ENCODE peak calls at places on chromosomes 4 and X, in five cellular contexts. One of them, this sample, is unnamed.
A peak's percentile ranks its signal among the peaks of the same experiment; 100 is the strongest.

GRCh38 chr4:114187592-114187991 is 208.1 kb upstream of the ARSJ start:
- DNase-seq in endodermal cell: no peak
- DNase-seq in omental fat pad: no peak
- DNase-seq in cardiac fibroblast: no peak
- DNase-seq in PC-3: no peak
- DNase-seq in this sample: no peak

GRCh38 chr4:138834029-138834428 is 181.6 kb upstream of the NOCT start:
- DNase-seq in endodermal cell: no peak
- DNase-seq in omental fat pad: no peak
- DNase-seq in cardiac fibroblast: no peak
- DNase-seq in PC-3: no peak
- DNase-seq in this sample: no peak

GRCh38 chr4:119080721-119081541 is 54.7 kb upstream of the MYOZ2 start:
- DNase-seq in endodermal cell: no peak
- DNase-seq in omental fat pad: no peak
- DNase-seq in cardiac fibroblast: peak; percentile 58
- DNase-seq in PC-3: peak; percentile 84
- DNase-seq in this sample: no peak

GRCh38 chr4:54800831-54801530 is 143.2 kb downstream of the KIT start:
- DNase-seq in endodermal cell: no peak
- DNase-seq in omental fat pad: no peak
- DNase-seq in cardiac fibroblast: no peak
- DNase-seq in PC-3: no peak
- DNase-seq in this sample: no peak

GRCh38 chr4:161287678-161288352 is 876.0 kb downstream of the FSTL5 start:
- DNase-seq in endodermal cell: no peak
- DNase-seq in omental fat pad: no peak
- DNase-seq in cardiac fibroblast: no peak
- DNase-seq in PC-3: no peak
- DNase-seq in this sample: no peak

GRCh38 chr4:56976878-56977320 is 507 bp downstream of the NOA1 start:
- DNase-seq in endodermal cell: peak; percentile 87
- DNase-seq in omental fat pad: no peak
- DNase-seq in cardiac fibroblast: no peak
- DNase-seq in PC-3: peak; percentile 76
- DNase-seq in this sample: no peak

GRCh38 chrX:39894626-39895025 is 203.1 kb downstream of the BCOR start:
- DNase-seq in endodermal cell: no peak
- DNase-seq in omental fat pad: no peak
- DNase-seq in cardiac fibroblast: no peak
- DNase-seq in PC-3: peak; percentile 62
- DNase-seq in this sample: peak; percentile 7

GRCh38 chr4:71074452-71075299 is 81.2 kb downstream of the DCK start:
- DNase-seq in endodermal cell: no peak
- DNase-seq in omental fat pad: no peak
- DNase-seq in cardiac fibroblast: peak; percentile 5
- DNase-seq in PC-3: peak; percentile 32
- DNase-seq in this sample: no peak

GRCh38 chr4:113411496-113411938 is 350.0 kb downstream of the CAMK2D start:
- DNase-seq in endodermal cell: no peak
- DNase-seq in omental fat pad: no peak
- DNase-seq in cardiac fibroblast: peak; percentile 91
- DNase-seq in PC-3: peak; percentile 68
- DNase-seq in this sample: no peak

GRCh38 chr4:42293967-42294822 is 103.1 kb upstream of the SHISA3 start:
- DNase-seq in endodermal cell: peak; percentile 54
- DNase-seq in omental fat pad: no peak
- DNase-seq in cardiac fibroblast: no peak
- DNase-seq in PC-3: no peak
- DNase-seq in this sample: no peak

GRCh38 chr4:96120206-96120605 is 280.3 kb downstream of the PDHA2 start:
- DNase-seq in endodermal cell: no peak
- DNase-seq in omental fat pad: no peak
- DNase-seq in cardiac fibroblast: peak; percentile 52
- DNase-seq in PC-3: no peak
- DNase-seq in this sample: no peak

GRCh38 chr4:1685604-1686150 is 1.6 kb upstream of the FAM53A start:
- DNase-seq in endodermal cell: no peak
- DNase-seq in omental fat pad: no peak
- DNase-seq in cardiac fibroblast: no peak
- DNase-seq in PC-3: no peak
- DNase-seq in this sample: no peak

GRCh38 chr4:1973218-1973617 is 35.6 kb downstream of the NELFA start:
- DNase-seq in endodermal cell: no peak
- DNase-seq in omental fat pad: no peak
- DNase-seq in cardiac fibroblast: no peak
- DNase-seq in PC-3: no peak
- DNase-seq in this sample: no peak

GRCh38 chr4:21469438-21470032 is 479.0 kb downstream of the KCNIP4 start:
- DNase-seq in endodermal cell: no peak
- DNase-seq in omental fat pad: no peak
- DNase-seq in cardiac fibroblast: peak; percentile 43
- DNase-seq in PC-3: peak; percentile 15
- DNase-seq in this sample: no peak

GRCh38 chr4:69830529-69831269 is 29.2 kb downstream of the SULT1E1 start:
- DNase-seq in endodermal cell: peak; percentile 66
- DNase-seq in omental fat pad: no peak
- DNase-seq in cardiac fibroblast: peak; percentile 45
- DNase-seq in PC-3: peak; percentile 83
- DNase-seq in this sample: no peak

GRCh38 chrX:63918611-63919010 is 133.6 kb upstream of the ARHGEF9 start:
- DNase-seq in endodermal cell: peak; percentile 55
- DNase-seq in omental fat pad: no peak
- DNase-seq in cardiac fibroblast: peak; percentile 82
- DNase-seq in PC-3: no peak
- DNase-seq in this sample: peak; percentile 3

GRCh38 chrX:54427837-54428424 is 12.3 kb upstream of the TSR2 start:
- DNase-seq in endodermal cell: no peak
- DNase-seq in omental fat pad: no peak
- DNase-seq in cardiac fibroblast: no peak
- DNase-seq in PC-3: no peak
- DNase-seq in this sample: no peak

GRCh38 chrX:10482262-10482661 is 138.1 kb downstream of the MID1 start:
- DNase-seq in endodermal cell: no peak
- DNase-seq in omental fat pad: no peak
- DNase-seq in cardiac fibroblast: peak; percentile 66
- DNase-seq in PC-3: no peak
- DNase-seq in this sample: no peak

GRCh38 chr4:74018771-74019170 is 19.7 kb downstream of the CXCL3 start:
- DNase-seq in endodermal cell: no peak
- DNase-seq in omental fat pad: no peak
- DNase-seq in cardiac fibroblast: no peak
- DNase-seq in PC-3: no peak
- DNase-seq in this sample: no peak

GRCh38 chr4:141458501-141458900 is 177.9 kb upstream of the IL15 start:
- DNase-seq in endodermal cell: no peak
- DNase-seq in omental fat pad: no peak
- DNase-seq in cardiac fibroblast: peak; percentile 16
- DNase-seq in PC-3: peak; percentile 44
- DNase-seq in this sample: no peak

GRCh38 chr4:183444953-183445543 is 612 bp downstream of the CDKN2AIP start:
- DNase-seq in endodermal cell: no peak
- DNase-seq in omental fat pad: no peak
- DNase-seq in cardiac fibroblast: peak; percentile 30
- DNase-seq in PC-3: peak; percentile 2
- DNase-seq in this sample: peak; percentile 43

GRCh38 chr4:183447646-183448045 is 3.2 kb downstream of the CDKN2AIP start:
- DNase-seq in endodermal cell: no peak
- DNase-seq in omental fat pad: no peak
- DNase-seq in cardiac fibroblast: no peak
- DNase-seq in PC-3: no peak
- DNase-seq in this sample: no peak

GRCh38 chr4:183441276-183441675 is 3.2 kb upstream of the CDKN2AIP start:
- DNase-seq in endodermal cell: no peak
- DNase-seq in omental fat pad: no peak
- DNase-seq in cardiac fibroblast: no peak
- DNase-seq in PC-3: peak; percentile 58
- DNase-seq in this sample: no peak

GRCh38 chr4:183443609-183444148 is 757 bp upstream of the CDKN2AIP start:
- DNase-seq in endodermal cell: no peak
- DNase-seq in omental fat pad: no peak
- DNase-seq in cardiac fibroblast: no peak
- DNase-seq in PC-3: peak; percentile 39
- DNase-seq in this sample: peak; percentile 63

GRCh38 chr4:183444149-183444952 is at the start of gene CDKN2AIP:
- DNase-seq in endodermal cell: peak; percentile 97
- DNase-seq in omental fat pad: peak; percentile 55
- DNase-seq in cardiac fibroblast: peak; percentile 93
- DNase-seq in PC-3: peak; percentile 92
- DNase-seq in this sample: peak; percentile 92
- TF ChIP-seq CTCF in endodermal cell: peak; percentile 42
- TF ChIP-seq CTCF in omental fat pad: no peak
- TF ChIP-seq CTCF in cardiac fibroblast: no peak
- TF ChIP-seq CTCF in PC-3: no peak
- TF ChIP-seq CTCF in this sample: no peak

GRCh38 chrX:102659790-102660757 is 8.8 kb downstream of the GPRASP1 start:
- DNase-seq in endodermal cell: peak; percentile 91
- DNase-seq in omental fat pad: peak; percentile 83
- DNase-seq in cardiac fibroblast: peak; percentile 69
- DNase-seq in PC-3: no peak
- DNase-seq in this sample: peak; percentile 65
- TF ChIP-seq CTCF in endodermal cell: peak; percentile 46
- TF ChIP-seq CTCF in omental fat pad: no peak
- TF ChIP-seq CTCF in cardiac fibroblast: peak; percentile 25
- TF ChIP-seq CTCF in PC-3: no peak
- TF ChIP-seq CTCF in this sample: no peak

GRCh38 chrX:131854586-131854985 is 168.5 kb upstream of the STK26 start:
- DNase-seq in endodermal cell: no peak
- DNase-seq in omental fat pad: no peak
- DNase-seq in cardiac fibroblast: peak; percentile 28
- DNase-seq in PC-3: peak; percentile 34
- DNase-seq in this sample: no peak
- TF ChIP-seq CTCF in endodermal cell: peak; percentile 72
- TF ChIP-seq CTCF in omental fat pad: no peak
- TF ChIP-seq CTCF in cardiac fibroblast: no peak
- TF ChIP-seq CTCF in PC-3: peak; percentile 60
- TF ChIP-seq CTCF in this sample: no peak

GRCh38 chr4:152258804-152259708 is 276.8 kb downstream of the FBXW7 start:
- DNase-seq in endodermal cell: no peak
- DNase-seq in omental fat pad: no peak
- DNase-seq in cardiac fibroblast: peak; percentile 87
- DNase-seq in PC-3: peak; percentile 68
- DNase-seq in this sample: no peak
- TF ChIP-seq CTCF in endodermal cell: no peak
- TF ChIP-seq CTCF in omental fat pad: no peak
- TF ChIP-seq CTCF in cardiac fibroblast: no peak
- TF ChIP-seq CTCF in PC-3: no peak
- TF ChIP-seq CTCF in this sample: no peak

DNA sequence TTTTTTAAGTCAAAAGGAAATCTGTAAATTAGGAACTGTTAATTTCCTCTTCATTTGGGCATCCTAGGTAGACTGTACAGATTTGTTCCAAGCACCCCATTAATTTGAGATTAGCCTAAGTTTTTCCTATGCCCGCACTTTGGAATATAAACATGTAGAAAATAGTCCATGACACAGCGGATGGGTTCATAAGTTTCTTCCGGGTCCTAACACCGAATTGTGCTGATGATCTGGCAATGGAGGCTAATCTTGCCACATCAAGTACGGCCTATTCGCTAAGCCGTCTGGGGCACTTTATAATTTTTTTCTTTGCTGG is 1.2 kb upstream of the USP9X start:
- DNase-seq in endodermal cell: no peak
- DNase-seq in omental fat pad: no peak
- DNase-seq in cardiac fibroblast: no peak
- DNase-seq in PC-3: no peak
- DNase-seq in this sample: no peak
- TF ChIP-seq CTCF in endodermal cell: no peak
- TF ChIP-seq CTCF in omental fat pad: no peak
- TF ChIP-seq CTCF in cardiac fibroblast: no peak
- TF ChIP-seq CTCF in PC-3: no peak
- TF ChIP-seq CTCF in this sample: no peak